ENCODE peak calls at places on chromosomes 16 and 17, in nine cellular contexts. X, H, U, Q, S, D, C, Z and O are unnamed samples.

GRCh38 chr17:72554508-72554907 is 433.7 kb downstream of the SOX9 start:
- DNase-seq in U (no peak), Q (no peak), X (no peak), C (no peak), H (no peak), Z (no peak), D (no peak), S (no peak), O (no peak)

GRCh38 chr16:31055613-31056012 is 18.4 kb downstream of the ZNF668 start:
- DNase-seq in Z (no peak), U (no peak), X (no peak), Q (no peak), H (no peak), D (no peak), C (no peak), S (no peak), O (no peak)

GRCh38 chr16:64469906-64470702 is 651.8 kb downstream of the CDH11 start:
- DNase-seq in C (no peak), H (no peak), Z (no peak), U (no peak), X (peak), Q (no peak), D (no peak), S (no peak), O (no peak)

GRCh38 chr16:70574595-70575271 is 51.1 kb downstream of the SF3B3 start:
- DNase-seq in U (no peak), Z (no peak), Q (no peak), C (no peak), H (no peak), S (no peak), D (no peak), X (no peak), O (no peak)

GRCh38 chr16:77070683-77071082 is 120.3 kb upstream of the MON1B start:
- DNase-seq in D (no peak), X (no peak), S (no peak), H (no peak), Z (no peak), Q (no peak), U (no peak), C (no peak), O (no peak)

GRCh38 chr17:58391302-58391984 is 25.9 kb downstream of the RNF43 start:
- DNase-seq in C (no peak), X (peak), Q (no peak), S (peak), U (no peak), H (peak), Z (no peak), D (no peak), O (no peak)

GRCh38 chr16:89216315-89217137 is 977 bp upstream of the ZNF778 start:
- DNase-seq in U (peak), Z (peak), Q (peak), D (peak), H (peak), S (no peak), X (peak), C (peak), O (peak)

GRCh38 chr17:58666858-58667267 is 25.0 kb downstream of the TEX14 start:
- DNase-seq in H (peak), Z (no peak), U (no peak), C (peak), S (no peak), Q (no peak), D (no peak), X (peak), O (peak)

GRCh38 chr17:71699907-71700306 is 420.9 kb upstream of the SOX9 start:
- DNase-seq in C (no peak), X (no peak), H (no peak), U (no peak), D (no peak), Q (no peak), S (no peak), Z (no peak), O (no peak)

GRCh38 chr16:88437367-88437964 is 15.6 kb upstream of the ZFPM1 start:
- DNase-seq in X (no peak), C (no peak), Z (no peak), D (peak), S (no peak), Q (no peak), U (peak), H (peak), O (no peak)

GRCh38 chr17:28745052-28745776 is 1.4 kb downstream of the TRAF4 start:
- DNase-seq in S (no peak), X (peak), D (no peak), Z (no peak), U (no peak), Q (peak), H (peak), C (no peak), O (peak)

GRCh38 chr17:673200-673681 is 41.4 kb downstream of the VPS53 start:
- DNase-seq in S (no peak), U (no peak), C (no peak), Q (no peak), D (no peak), X (peak), Z (no peak), H (no peak), O (no peak)

GRCh38 chr17:31745964-31746650 is 112.9 kb downstream of the COPRS start:
- DNase-seq in U (no peak), D (no peak), C (no peak), H (no peak), Z (no peak), X (no peak), S (no peak), Q (no peak), O (no peak)

GRCh38 chr17:8016632-8017424 is 14.4 kb downstream of the GUCY2D start:
- DNase-seq in C (no peak), Z (no peak), U (no peak), X (peak), H (no peak), S (no peak), D (no peak), Q (no peak), O (peak)

GRCh38 chr17:30600830-30601494 is 123.8 kb downstream of the GOSR1 start:
- DNase-seq in Z (no peak), Q (no peak), X (peak), H (no peak), D (no peak), U (no peak), S (no peak), C (no peak), O (peak)

GRCh38 chr16:12061336-12062055 is 85.0 kb downstream of the SNX29 start:
- DNase-seq in D (no peak), Z (no peak), X (peak), C (no peak), S (no peak), U (no peak), H (no peak), Q (no peak), O (no peak)

GRCh38 chr16:596736-597060 is 6.8 kb downstream of the RAB40C start:
- DNase-seq in Z (no peak), C (no peak), X (no peak), H (no peak), U (no peak), S (no peak), D (no peak), Q (no peak), O (no peak)

GRCh38 chr17:61551255-61551742 is 39.7 kb downstream of the NACA2 start:
- DNase-seq in C (no peak), H (no peak), X (peak), Q (no peak), U (no peak), D (no peak), Z (peak), S (peak), O (no peak)

GRCh38 chr16:86354641-86355040 is 155.7 kb upstream of the FOXF1 start:
- DNase-seq in H (no peak), C (no peak), U (no peak), Z (no peak), X (peak), D (no peak), Q (no peak), S (no peak), O (no peak)

GRCh38 chr16:80627108-80627507 is 86.3 kb downstream of the DYNLRB2 start:
- DNase-seq in X (no peak), S (no peak), C (no peak), U (no peak), Q (no peak), D (no peak), H (no peak), Z (no peak), O (no peak)

GRCh38 chr17:76452102-76452645 is 778 bp downstream of the UBE2O start:
- DNase-seq in S (no peak), H (no peak), Q (no peak), C (no peak), D (no peak), U (no peak), X (no peak), Z (peak), O (peak)

GRCh38 chr16:88350922-88351321 is 31.8 kb upstream of the ZNF469 start:
- DNase-seq in H (no peak), C (no peak), U (no peak), X (no peak), S (no peak), D (no peak), Z (no peak), Q (no peak), O (no peak)

GRCh38 chr17:61251939-61252865 is 147.4 kb upstream of the TBX2 start:
- DNase-seq in H (no peak), D (no peak), S (no peak), Q (peak), U (no peak), X (peak), C (peak), Z (peak), O (peak)

GRCh38 chr16:1183235-1183907 is 30.5 kb downstream of the CACNA1H start:
- DNase-seq in Q (no peak), Z (no peak), U (no peak), C (no peak), H (peak), D (no peak), S (no peak), X (peak), O (peak)

GRCh38 chr17:41863074-41863843 is 2.0 kb downstream of the KLHL11 start:
- DNase-seq in Q (no peak), X (no peak), U (no peak), Z (no peak), D (no peak), C (no peak), S (no peak), H (no peak), O (no peak)